ENCODE peak calls at places on chromosome 6, in six cellular contexts. One of them, this sample, is unnamed.

GRCh38 chr6:157014871-157015270 is 237.7 kb downstream of the ARID1B start:
- DNase-seq in effector memory CD4-positive, alpha-beta T cell: no peak
- DNase-seq in GM12878: no peak
- DNase-seq in stomach: no peak
- DNase-seq in H9: no peak
- DNase-seq in PC-3: no peak
- DNase-seq in this sample: no peak

GRCh38 chr6:105893741-105894140 is 192.4 kb upstream of the PRDM1 start:
- DNase-seq in effector memory CD4-positive, alpha-beta T cell: no peak
- DNase-seq in GM12878: no peak
- DNase-seq in stomach: peak
- DNase-seq in H9: no peak
- DNase-seq in PC-3: no peak
- DNase-seq in this sample: no peak

GRCh38 chr6:168156742-168157265 is 77.8 kb upstream of the FRMD1 start:
- DNase-seq in effector memory CD4-positive, alpha-beta T cell: no peak
- DNase-seq in GM12878: no peak
- DNase-seq in stomach: no peak
- DNase-seq in H9: peak
- DNase-seq in PC-3: no peak
- DNase-seq in this sample: no peak

GRCh38 chr6:20876016-20876415 is 341.8 kb downstream of the CDKAL1 start:
- DNase-seq in effector memory CD4-positive, alpha-beta T cell: no peak
- DNase-seq in GM12878: no peak
- DNase-seq in stomach: no peak
- DNase-seq in H9: no peak
- DNase-seq in PC-3: peak
- DNase-seq in this sample: no peak

GRCh38 chr6:68635706-68636513 is 828 bp downstream of the ADGRB3 start:
- DNase-seq in effector memory CD4-positive, alpha-beta T cell: no peak
- DNase-seq in GM12878: no peak
- DNase-seq in stomach: no peak
- DNase-seq in H9: peak
- DNase-seq in PC-3: no peak
- DNase-seq in this sample: peak

GRCh38 chr6:160940197-160940596 is 51.4 kb upstream of the MAP3K4 start:
- DNase-seq in effector memory CD4-positive, alpha-beta T cell: no peak
- DNase-seq in GM12878: no peak
- DNase-seq in stomach: no peak
- DNase-seq in H9: no peak
- DNase-seq in PC-3: no peak
- DNase-seq in this sample: no peak

GRCh38 chr6:160221423-160221822 is 37.2 kb downstream of the SLC22A2 start:
- DNase-seq in effector memory CD4-positive, alpha-beta T cell: no peak
- DNase-seq in GM12878: peak
- DNase-seq in stomach: no peak
- DNase-seq in H9: no peak
- DNase-seq in PC-3: peak
- DNase-seq in this sample: no peak

GRCh38 chr6:30213999-30214982 is 1.1 kb upstream of the TRIM26 start:
- DNase-seq in effector memory CD4-positive, alpha-beta T cell: peak
- DNase-seq in GM12878: peak
- DNase-seq in stomach: peak
- DNase-seq in H9: peak
- DNase-seq in PC-3: peak
- DNase-seq in this sample: no peak

GRCh38 chr6:30747300-30747687 is 2.9 kb upstream of the IER3 start:
- DNase-seq in effector memory CD4-positive, alpha-beta T cell: no peak
- DNase-seq in GM12878: no peak
- DNase-seq in stomach: no peak
- DNase-seq in H9: no peak
- DNase-seq in PC-3: no peak
- DNase-seq in this sample: no peak

GRCh38 chr6:140366991-140367390 is 992.5 kb upstream of the CITED2 start:
- DNase-seq in effector memory CD4-positive, alpha-beta T cell: no peak
- DNase-seq in GM12878: no peak
- DNase-seq in stomach: no peak
- DNase-seq in H9: no peak
- DNase-seq in PC-3: peak
- DNase-seq in this sample: no peak

GRCh38 chr6:94902974-94903628 is 674.2 kb upstream of the MANEA start:
- DNase-seq in effector memory CD4-positive, alpha-beta T cell: no peak
- DNase-seq in GM12878: no peak
- DNase-seq in stomach: no peak
- DNase-seq in H9: peak
- DNase-seq in PC-3: no peak
- DNase-seq in this sample: no peak

GRCh38 chr6:15504040-15504491 is 158.8 kb downstream of the DTNBP1 start:
- DNase-seq in effector memory CD4-positive, alpha-beta T cell: no peak
- DNase-seq in GM12878: no peak
- DNase-seq in stomach: no peak
- DNase-seq in H9: no peak
- DNase-seq in PC-3: no peak
- DNase-seq in this sample: no peak

GRCh38 chr6:96886519-96886918 is 11.2 kb downstream of the NDUFAF4 start:
- DNase-seq in effector memory CD4-positive, alpha-beta T cell: no peak
- DNase-seq in GM12878: no peak
- DNase-seq in stomach: no peak
- DNase-seq in H9: no peak
- DNase-seq in PC-3: no peak
- DNase-seq in this sample: no peak

GRCh38 chr6:52725133-52725529 is 38.1 kb downstream of the GSTA2 start:
- DNase-seq in effector memory CD4-positive, alpha-beta T cell: no peak
- DNase-seq in GM12878: no peak
- DNase-seq in stomach: peak
- DNase-seq in H9: no peak
- DNase-seq in PC-3: peak
- DNase-seq in this sample: no peak

GRCh38 chr6:88566746-88567534 is 396.5 kb downstream of the RNGTT start:
- DNase-seq in effector memory CD4-positive, alpha-beta T cell: no peak
- DNase-seq in GM12878: no peak
- DNase-seq in stomach: no peak
- DNase-seq in H9: no peak
- DNase-seq in PC-3: no peak
- DNase-seq in this sample: no peak

GRCh38 chr6:139498715-139499114 is 124.3 kb upstream of the CITED2 start:
- DNase-seq in effector memory CD4-positive, alpha-beta T cell: no peak
- DNase-seq in GM12878: no peak
- DNase-seq in stomach: no peak
- DNase-seq in H9: no peak
- DNase-seq in PC-3: no peak
- DNase-seq in this sample: no peak

GRCh38 chr6:80181352-80182081 is 75.0 kb downstream of the BCKDHB start:
- DNase-seq in effector memory CD4-positive, alpha-beta T cell: no peak
- DNase-seq in GM12878: no peak
- DNase-seq in stomach: no peak
- DNase-seq in H9: no peak
- DNase-seq in PC-3: peak
- DNase-seq in this sample: no peak

GRCh38 chr6:116779569-116780164 is 14.1 kb upstream of the FAM162B start:
- DNase-seq in effector memory CD4-positive, alpha-beta T cell: no peak
- DNase-seq in GM12878: no peak
- DNase-seq in stomach: no peak
- DNase-seq in H9: no peak
- DNase-seq in PC-3: peak
- DNase-seq in this sample: no peak

GRCh38 chr6:168361766-168362165 is 42.2 kb upstream of the DACT2 start:
- DNase-seq in effector memory CD4-positive, alpha-beta T cell: no peak
- DNase-seq in GM12878: no peak
- DNase-seq in stomach: peak
- DNase-seq in H9: no peak
- DNase-seq in PC-3: no peak
- DNase-seq in this sample: no peak

GRCh38 chr6:4801491-4802118 is 25.4 kb downstream of the CDYL start:
- DNase-seq in effector memory CD4-positive, alpha-beta T cell: no peak
- DNase-seq in GM12878: peak
- DNase-seq in stomach: no peak
- DNase-seq in H9: no peak
- DNase-seq in PC-3: no peak
- DNase-seq in this sample: no peak

GRCh38 chr6:134938896-134939295 is 11.0 kb downstream of the ALDH8A1 start:
- DNase-seq in effector memory CD4-positive, alpha-beta T cell: peak
- DNase-seq in GM12878: peak
- DNase-seq in stomach: no peak
- DNase-seq in H9: no peak
- DNase-seq in PC-3: no peak
- DNase-seq in this sample: no peak

GRCh38 chr6:3384346-3385143 is 72.3 kb downstream of the SLC22A23 start:
- DNase-seq in effector memory CD4-positive, alpha-beta T cell: no peak
- DNase-seq in GM12878: no peak
- DNase-seq in stomach: no peak
- DNase-seq in H9: no peak
- DNase-seq in PC-3: no peak
- DNase-seq in this sample: no peak

GRCh38 chr6:3388786-3389185 is 68.1 kb downstream of the SLC22A23 start:
- DNase-seq in effector memory CD4-positive, alpha-beta T cell: no peak
- DNase-seq in GM12878: peak
- DNase-seq in stomach: no peak
- DNase-seq in H9: no peak
- DNase-seq in PC-3: no peak
- DNase-seq in this sample: no peak

GRCh38 chr6:3383525-3383924 is 73.3 kb downstream of the SLC22A23 start:
- DNase-seq in effector memory CD4-positive, alpha-beta T cell: no peak
- DNase-seq in GM12878: peak
- DNase-seq in stomach: peak
- DNase-seq in H9: no peak
- DNase-seq in PC-3: peak
- DNase-seq in this sample: no peak

GRCh38 chr6:3385660-3386151 is 71.1 kb downstream of the SLC22A23 start:
- DNase-seq in effector memory CD4-positive, alpha-beta T cell: no peak
- DNase-seq in GM12878: no peak
- DNase-seq in stomach: no peak
- DNase-seq in H9: no peak
- DNase-seq in PC-3: no peak
- DNase-seq in this sample: peak

GRCh38 chr6:3386374-3386857 is 70.4 kb downstream of the SLC22A23 start:
- DNase-seq in effector memory CD4-positive, alpha-beta T cell: no peak
- DNase-seq in GM12878: no peak
- DNase-seq in stomach: peak
- DNase-seq in H9: no peak
- DNase-seq in PC-3: no peak
- DNase-seq in this sample: peak
- H3K27ac ChIP-seq in effector memory CD4-positive, alpha-beta T cell: no peak
- H3K27ac ChIP-seq in GM12878: no peak
- H3K27ac ChIP-seq in stomach: peak
- H3K27ac ChIP-seq in H9: no peak
- H3K27ac ChIP-seq in PC-3: no peak
- H3K27ac ChIP-seq in this sample: peak

GRCh38 chr6:14375940-14376339 is 258.4 kb downstream of the CD83 start:
- DNase-seq in effector memory CD4-positive, alpha-beta T cell: no peak
- DNase-seq in GM12878: no peak
- DNase-seq in stomach: no peak
- DNase-seq in H9: no peak
- DNase-seq in PC-3: no peak
- DNase-seq in this sample: no peak
- H3K27ac ChIP-seq in effector memory CD4-positive, alpha-beta T cell: no peak
- H3K27ac ChIP-seq in GM12878: no peak
- H3K27ac ChIP-seq in stomach: no peak
- H3K27ac ChIP-seq in H9: no peak
- H3K27ac ChIP-seq in PC-3: no peak
- H3K27ac ChIP-seq in this sample: no peak

GRCh38 chr6:7629321-7629720 is 39.3 kb downstream of the SNRNP48 start:
- DNase-seq in effector memory CD4-positive, alpha-beta T cell: no peak
- DNase-seq in GM12878: no peak
- DNase-seq in stomach: no peak
- DNase-seq in H9: no peak
- DNase-seq in PC-3: no peak
- DNase-seq in this sample: no peak
- H3K27ac ChIP-seq in effector memory CD4-positive, alpha-beta T cell: no peak
- H3K27ac ChIP-seq in GM12878: no peak
- H3K27ac ChIP-seq in stomach: no peak
- H3K27ac ChIP-seq in H9: no peak
- H3K27ac ChIP-seq in PC-3: no peak
- H3K27ac ChIP-seq in this sample: no peak

DNA sequence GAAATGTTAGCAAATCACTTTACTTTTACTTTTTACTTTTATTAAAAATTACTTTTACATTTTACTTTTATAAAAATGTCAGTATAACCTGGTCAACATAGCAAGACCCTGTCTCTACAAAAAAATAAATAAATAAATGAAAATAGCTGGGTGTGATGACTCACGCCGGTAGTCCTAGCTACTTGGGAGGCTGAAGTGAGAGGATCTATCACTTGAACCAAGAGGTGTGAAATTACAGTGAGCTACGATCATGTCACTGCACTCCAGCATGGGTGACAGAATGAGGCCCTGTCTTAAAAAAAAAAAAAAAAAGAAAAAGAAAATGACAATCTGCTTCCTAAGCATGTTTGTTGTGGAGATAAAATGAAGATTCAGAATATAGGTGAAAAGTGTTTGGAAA is 31.0 kb upstream of the FBXO30 start:
- DNase-seq in effector memory CD4-positive, alpha-beta T cell: no peak
- DNase-seq in GM12878: no peak
- DNase-seq in stomach: no peak
- DNase-seq in H9: no peak
- DNase-seq in PC-3: no peak
- DNase-seq in this sample: no peak
- H3K27ac ChIP-seq in effector memory CD4-positive, alpha-beta T cell: no peak
- H3K27ac ChIP-seq in GM12878: no peak
- H3K27ac ChIP-seq in stomach: no peak
- H3K27ac ChIP-seq in H9: no peak
- H3K27ac ChIP-seq in PC-3: no peak
- H3K27ac ChIP-seq in this sample: no peak

DNA sequence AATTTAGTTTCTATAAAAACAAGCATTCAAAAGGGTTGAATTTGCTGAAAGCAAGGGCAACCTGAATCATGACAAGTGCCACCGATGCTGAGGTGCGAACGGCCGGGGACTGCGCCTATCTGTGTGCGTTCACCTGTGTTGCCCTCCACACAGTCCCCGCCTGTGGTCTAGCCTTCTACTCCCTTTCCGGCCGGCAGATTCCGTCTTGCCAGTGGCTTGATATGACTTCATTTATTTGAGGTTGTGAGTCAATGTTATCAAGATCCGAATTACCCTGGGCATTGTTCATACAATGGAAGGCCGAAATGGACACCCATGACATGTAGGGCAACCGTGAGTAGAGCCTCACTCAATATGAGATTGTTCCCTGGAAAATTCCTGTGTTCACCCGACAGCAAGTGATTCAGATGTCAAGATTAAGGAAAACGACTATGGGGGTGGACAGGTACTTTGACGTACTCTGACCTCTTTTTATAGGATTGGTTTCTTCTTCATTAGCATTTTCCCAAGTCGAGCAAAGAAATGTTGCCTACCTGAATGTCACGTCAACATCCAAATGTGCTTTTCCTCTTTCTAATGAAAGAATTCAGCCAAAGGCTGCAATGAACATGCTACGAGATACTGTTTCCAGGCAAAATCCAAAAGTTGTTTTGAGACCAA is 41.1 kb upstream of the NEDD9 start:
- DNase-seq in effector memory CD4-positive, alpha-beta T cell: no peak
- DNase-seq in GM12878: no peak
- DNase-seq in stomach: peak
- DNase-seq in H9: no peak
- DNase-seq in PC-3: peak
- DNase-seq in this sample: no peak
- H3K27ac ChIP-seq in effector memory CD4-positive, alpha-beta T cell: no peak
- H3K27ac ChIP-seq in GM12878: no peak
- H3K27ac ChIP-seq in stomach: peak
- H3K27ac ChIP-seq in H9: no peak
- H3K27ac ChIP-seq in PC-3: peak
- H3K27ac ChIP-seq in this sample: no peak